ENCODE peak calls at places on chromosomes 12 and 14, in five cellular contexts. M, Q, K, Z and D are unnamed samples.

GRCh38 chr12:6821271-6821673 is 349 bp upstream of the GPR162 start:
- DNase-seq in M (peak; percentile 50), Q (no peak), K (peak; percentile 86), Z (peak; percentile 72), D (no peak)

GRCh38 chr12:30482650-30483049 is 213.0 kb downstream of the IPO8 start:
- DNase-seq in M (no peak), Q (no peak), K (no peak), Z (no peak), D (no peak)

GRCh38 chr12:989051-989450 is 2.0 kb upstream of the ERC1 start:
- DNase-seq in M (no peak), Q (no peak), K (no peak), Z (no peak), D (no peak)

GRCh38 chr14:67566908-67567307 is 33.2 kb downstream of the PIGH start:
- DNase-seq in M (no peak), Q (no peak), K (peak; percentile 82), Z (no peak), D (peak; percentile 27)

GRCh38 chr12:95197636-95198035 is 19.6 kb downstream of the FGD6 start:
- DNase-seq in M (no peak), Q (no peak), K (no peak), Z (no peak), D (no peak)

GRCh38 chr12:8697120-8697475 is 693 bp upstream of the RIMKLB start:
- DNase-seq in M (no peak), Q (no peak), K (no peak), Z (no peak), D (no peak)

GRCh38 chr12:126443977-126444376 is 1378.7 kb downstream of the AACS start:
- DNase-seq in M (no peak), Q (no peak), K (no peak), Z (no peak), D (no peak)

GRCh38 chr12:59708059-59708458 is 112.2 kb downstream of the SLC16A7 start:
- DNase-seq in M (no peak), Q (no peak), K (no peak), Z (no peak), D (no peak)

GRCh38 chr12:92155733-92156132 is 10.1 kb upstream of the BTG1 start:
- DNase-seq in M (no peak), Q (no peak), K (no peak), Z (no peak), D (no peak)

GRCh38 chr14:100271247-100271939 is 32.4 kb downstream of the YY1 start:
- DNase-seq in M (peak; percentile 80), Q (peak; percentile 84), K (no peak), Z (no peak), D (no peak)

GRCh38 chr12:29863665-29864064 is 79.9 kb upstream of the TMTC1 start:
- DNase-seq in M (no peak), Q (no peak), K (no peak), Z (no peak), D (no peak)

GRCh38 chr12:4274396-4274959 is 916 bp downstream of the CCND2 start:
- DNase-seq in M (peak; percentile 45), Q (peak; percentile 33), K (no peak), Z (no peak), D (no peak)

GRCh38 chr14:50303744-50304471 is 8.1 kb downstream of the L2HGDH start:
- DNase-seq in M (no peak), Q (peak; percentile 49), K (no peak), Z (peak; percentile 72), D (no peak)

GRCh38 chr12:95339086-95339788 is 121.6 kb downstream of the VEZT start:
- DNase-seq in M (no peak), Q (no peak), K (no peak), Z (no peak), D (no peak)

GRCh38 chr12:14573118-14573517 is 5.4 kb upstream of the PLBD1 start:
- DNase-seq in M (no peak), Q (no peak), K (no peak), Z (no peak), D (no peak)

GRCh38 chr12:52788876-52789636 is 6.9 kb downstream of the KRT3 start:
- DNase-seq in M (no peak), Q (no peak), K (no peak), Z (no peak), D (no peak)

GRCh38 chr12:8594072-8594471 is 18.6 kb downstream of the AICDA start:
- DNase-seq in M (no peak), Q (no peak), K (no peak), Z (no peak), D (no peak)

GRCh38 chr14:88986146-88986841 is 161.8 kb downstream of the TTC8 start:
- DNase-seq in M (no peak), Q (peak; percentile 14), K (no peak), Z (no peak), D (no peak)

GRCh38 chr14:75725481-75725880 is 64.4 kb downstream of the TTLL5 start:
- DNase-seq in M (no peak), Q (no peak), K (no peak), Z (no peak), D (no peak)

GRCh38 chr12:77751939-77752338 is 78.8 kb upstream of the NAV3 start:
- DNase-seq in M (no peak), Q (no peak), K (no peak), Z (no peak), D (no peak)

GRCh38 chr14:75271514-75271913 is 7.1 kb upstream of the FOS start:
- DNase-seq in M (no peak), Q (no peak), K (no peak), Z (no peak), D (no peak)

GRCh38 chr14:103563089-103563620 is 395 bp downstream of the COA8 start:
- DNase-seq in M (peak; percentile 68), Q (no peak), K (no peak), Z (peak; percentile 82), D (no peak)

GRCh38 chr12:42798811-42799438 is 209.4 kb upstream of the PRICKLE1 start:
- DNase-seq in M (no peak), Q (no peak), K (no peak), Z (no peak), D (no peak)

GRCh38 chr12:113231275-113232231 is 10.3 kb downstream of the TPCN1 start:
- DNase-seq in M (no peak), Q (no peak), K (no peak), Z (no peak), D (no peak)

GRCh38 chr14:74506408-74506807 is 12.8 kb downstream of the ISCA2 start:
- DNase-seq in M (no peak), Q (no peak), K (no peak), Z (no peak), D (no peak)

GRCh38 chr14:106039400-106039799 is 513.0 kb downstream of the TMEM121 start:
- DNase-seq in M (peak; percentile 22), Q (peak; percentile 20), K (no peak), Z (peak; percentile 65), D (no peak)

GRCh38 chr12:24359418-24359817 is 409.9 kb upstream of the SOX5 start:
- DNase-seq in M (no peak), Q (no peak), K (no peak), Z (no peak), D (no peak)

GRCh38 chr12:57194253-57194652 is 22.3 kb upstream of the NXPH4 start:
- DNase-seq in M (no peak), Q (no peak), K (no peak), Z (no peak), D (no peak)

GRCh38 chr14:89406941-89407340 is 10.1 kb downstream of the FOXN3 start:
- DNase-seq in M (no peak), Q (no peak), K (no peak), Z (no peak), D (no peak)

GRCh38 chr14:72651081-72651480 is 242.8 kb downstream of the DPF3 start:
- DNase-seq in M (no peak), Q (no peak), K (no peak), Z (no peak), D (no peak)

GRCh38 chr12:2286461-2287131 is 233.8 kb downstream of the CACNA1C start:
- DNase-seq in M (no peak), Q (no peak), K (no peak), Z (no peak), D (no peak)

GRCh38 chr14:61620130-61620946 is 75.0 kb upstream of the HIF1A start:
- DNase-seq in M (no peak), Q (no peak), K (no peak), Z (no peak), D (no peak)
- TF ChIP-seq CTCF in M (no peak), Q (no peak), K (no peak), Z (no peak), D (no peak)

GRCh38 chr12:131035268-131035681 is 81.6 kb downstream of the ADGRD1 start:
- DNase-seq in M (no peak), Q (no peak), K (no peak), Z (peak; percentile 76), D (peak; percentile 85)

GRCh38 chr12:131038159-131038558 is 84.5 kb downstream of the ADGRD1 start:
- DNase-seq in M (no peak), Q (no peak), K (no peak), Z (peak; percentile 35), D (no peak)

GRCh38 chr12:131033886-131034482 is 80.3 kb downstream of the ADGRD1 start:
- DNase-seq in M (no peak), Q (no peak), K (no peak), Z (no peak), D (peak; percentile 57)

GRCh38 chr12:131033486-131033885 is 79.8 kb downstream of the ADGRD1 start:
- DNase-seq in M (no peak), Q (no peak), K (no peak), Z (no peak), D (peak; percentile 72)

DNA sequence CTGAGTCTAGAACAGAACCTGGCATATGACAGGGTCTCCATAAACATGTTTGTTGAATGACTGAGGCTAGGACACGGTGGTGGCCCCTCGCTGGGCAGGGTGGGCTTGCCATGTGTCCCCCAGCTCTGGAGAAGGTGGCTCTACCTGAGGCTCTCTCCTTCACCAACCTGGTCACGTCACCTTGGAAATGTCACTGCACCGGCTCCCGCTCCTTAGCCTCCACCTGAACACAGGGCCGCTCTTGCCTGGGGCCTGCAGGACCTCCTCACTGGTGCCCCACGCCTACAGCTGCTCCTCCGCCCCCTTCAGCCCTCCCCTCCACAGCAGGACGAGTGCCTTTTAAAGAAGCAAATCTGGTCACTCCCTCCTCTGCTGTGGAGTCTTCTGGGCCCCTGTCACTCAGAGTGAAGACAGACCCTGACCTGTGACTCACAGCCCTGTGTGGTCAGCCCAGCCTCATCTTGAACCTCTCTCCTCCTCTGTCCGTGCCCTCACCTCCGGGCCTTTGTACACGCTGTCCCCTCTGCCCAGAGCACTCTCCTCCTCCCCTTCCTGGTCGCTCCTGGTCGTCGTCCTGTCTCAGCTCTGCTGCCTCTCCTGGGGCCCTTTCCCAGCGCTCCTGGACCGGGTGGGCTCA is 81.0 kb downstream of the ADGRD1 start:
- DNase-seq in M (no peak), Q (no peak), K (no peak), Z (no peak), D (peak; percentile 82)
- TF ChIP-seq CTCF in M (no peak), Q (no peak), K (no peak), Z (no peak), D (no peak)

GRCh38 chr12:27637524-27637923 is 58.7 kb upstream of the REP15 start:
- DNase-seq in M (no peak), Q (no peak), K (no peak), Z (no peak), D (no peak)
- TF ChIP-seq CTCF in M (no peak), Q (no peak), K (no peak), Z (no peak), D (no peak)

DNA sequence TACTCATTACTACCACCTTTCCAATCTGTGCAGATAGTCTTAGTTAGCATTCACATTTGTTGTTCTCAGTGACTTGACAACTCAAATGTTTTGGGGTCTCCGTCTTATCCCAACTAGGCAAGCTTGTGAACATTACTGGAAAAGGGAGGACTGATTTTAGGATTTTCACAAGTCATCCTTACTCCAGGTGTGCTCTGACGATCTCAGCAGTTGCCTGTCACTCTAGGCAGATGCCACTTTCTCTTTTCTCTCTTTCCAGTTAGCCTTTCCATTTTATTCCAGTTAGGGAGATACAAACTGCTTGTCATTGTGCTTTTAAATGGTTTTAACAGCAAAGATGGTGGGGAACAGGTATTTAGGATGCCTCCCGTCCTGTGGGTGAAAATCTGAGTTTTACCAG is 1.1 kb downstream of the PA2G4 start:
- DNase-seq in M (no peak), Q (no peak), K (no peak), Z (no peak), D (no peak)
- TF ChIP-seq CTCF in M (no peak), Q (no peak), K (no peak), Z (no peak), D (peak; percentile 5)